ENCODE peak calls at places on chromosome 12, in eight cellular contexts. P is AG10803, I is cardiac muscle cell, J is left ventricle myocardium inferior, O is IMR-90, F is brain microvascular endothelial cell, S is kidney, U is tibial artery. E is an unnamed sample.

GRCh38 chr12:14418526-14418925 is 53.0 kb downstream of the ATF7IP start:
- DNase-seq in I (no peak), U (no peak), J (no peak), F (no peak), P (peak), O (peak), S (no peak), E (peak)

GRCh38 chr12:42166501-42166900 is 21.8 kb upstream of the GXYLT1 start:
- DNase-seq in S (no peak), P (peak), J (no peak), I (no peak), U (no peak), O (peak), F (no peak), E (no peak)

GRCh38 chr12:55972045-55972843 is 1.6 kb upstream of the RAB5B start:
- DNase-seq in P (peak), O (peak), U (no peak), S (no peak), F (peak), J (no peak), I (no peak), E (peak)

GRCh38 chr12:3034067-3034750 is 43.0 kb upstream of the TSPAN9 start:
- DNase-seq in J (peak), I (peak), P (peak), F (peak), O (peak), U (peak), S (peak), E (peak)

GRCh38 chr12:64404470-64405446 is 566 bp downstream of the XPOT start:
- DNase-seq in I (peak), P (peak), J (peak), S (peak), O (peak), F (peak), U (peak), E (peak)

GRCh38 chr12:91133871-91134270 is 22.6 kb upstream of the LUM start:
- DNase-seq in F (peak), S (no peak), O (peak), I (no peak), U (no peak), J (no peak), P (peak), E (peak)

GRCh38 chr12:69238589-69239285 is 632 bp upstream of the CPSF6 start:
- DNase-seq in J (no peak), F (no peak), U (no peak), O (no peak), P (no peak), S (no peak), I (no peak), E (no peak)

GRCh38 chr12:52951126-52951525 is 2.2 kb downstream of the KRT18 start:
- DNase-seq in I (no peak), P (no peak), S (no peak), O (no peak), F (no peak), J (no peak), U (no peak), E (no peak)

GRCh38 chr12:51863921-51864700 is 15.6 kb upstream of the FIGNL2 start:
- DNase-seq in J (no peak), F (no peak), P (no peak), U (no peak), O (no peak), S (peak), I (peak), E (no peak)

GRCh38 chr12:123237646-123238329 is 4.6 kb downstream of the MTRFR start:
- DNase-seq in P (peak), F (peak), I (peak), S (no peak), J (peak), U (peak), O (peak), E (peak)

GRCh38 chr12:31896514-31897039 is 62.6 kb upstream of the RESF1 start:
- DNase-seq in I (no peak), P (no peak), O (peak), J (peak), F (peak), S (no peak), U (no peak), E (peak)

GRCh38 chr12:88914967-88915366 is 334.7 kb upstream of the KITLG start:
- DNase-seq in S (no peak), J (no peak), F (no peak), U (no peak), P (no peak), I (no peak), O (no peak), E (no peak)

GRCh38 chr12:11838403-11838802 is 188.9 kb downstream of the ETV6 start:
- DNase-seq in U (peak), J (no peak), S (no peak), P (no peak), O (no peak), F (no peak), I (no peak), E (no peak)

GRCh38 chr12:123744836-123745235 is 17.3 kb upstream of the DNAH10 start:
- DNase-seq in O (no peak), P (no peak), J (no peak), S (no peak), F (no peak), U (no peak), I (peak), E (no peak)

GRCh38 chr12:32589165-32589891 is 89.8 kb upstream of the DNM1L start:
- DNase-seq in F (no peak), I (no peak), P (no peak), J (no peak), O (no peak), S (no peak), U (no peak), E (no peak)

DNA sequence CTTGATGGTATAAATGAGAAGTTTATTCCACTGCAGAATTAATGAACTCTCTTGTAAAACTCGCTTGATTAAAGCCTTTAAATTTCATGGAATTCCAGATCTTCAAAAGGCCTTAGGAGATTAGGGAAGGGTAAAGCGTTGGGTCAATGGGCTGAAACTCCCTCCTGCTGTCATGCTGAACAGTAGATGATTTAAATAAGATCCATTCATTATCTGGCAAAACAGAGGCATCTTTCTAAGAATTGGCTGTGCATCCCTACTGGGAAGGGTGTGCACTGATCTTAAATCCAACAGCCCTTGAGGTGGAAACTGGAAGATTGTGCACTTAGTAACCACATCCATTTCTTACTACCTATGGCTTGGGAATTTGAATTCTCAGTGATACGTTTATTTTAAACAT is 56.0 kb downstream of the PLCZ1 start:
- DNase-seq in U (no peak), J (no peak), F (no peak), P (no peak), O (no peak), S (no peak), I (no peak), E (no peak)
- TF ChIP-seq CTCF in U (no peak), J (no peak), F (no peak), P (no peak), O (no peak), S (no peak), I (no peak), E (no peak)

GRCh38 chr12:26195641-26196423 is 459 bp downstream of the SSPN start:
- DNase-seq in S (peak), P (peak), F (peak), J (peak), I (peak), U (peak), O (peak), E (peak)

GRCh38 chr12:26193539-26193938 is 1.8 kb upstream of the SSPN start:
- DNase-seq in P (no peak), U (no peak), O (no peak), I (no peak), F (no peak), J (no peak), S (no peak), E (no peak)

GRCh38 chr12:26196424-26196722 is 1.0 kb downstream of the SSPN start:
- DNase-seq in F (no peak), U (no peak), O (peak), S (no peak), J (no peak), P (peak), I (no peak), E (peak)

GRCh38 chr12:26197832-26198231 is 2.5 kb downstream of the SSPN start:
- DNase-seq in I (no peak), U (no peak), J (no peak), O (no peak), P (no peak), S (no peak), F (no peak), E (no peak)

DNA sequence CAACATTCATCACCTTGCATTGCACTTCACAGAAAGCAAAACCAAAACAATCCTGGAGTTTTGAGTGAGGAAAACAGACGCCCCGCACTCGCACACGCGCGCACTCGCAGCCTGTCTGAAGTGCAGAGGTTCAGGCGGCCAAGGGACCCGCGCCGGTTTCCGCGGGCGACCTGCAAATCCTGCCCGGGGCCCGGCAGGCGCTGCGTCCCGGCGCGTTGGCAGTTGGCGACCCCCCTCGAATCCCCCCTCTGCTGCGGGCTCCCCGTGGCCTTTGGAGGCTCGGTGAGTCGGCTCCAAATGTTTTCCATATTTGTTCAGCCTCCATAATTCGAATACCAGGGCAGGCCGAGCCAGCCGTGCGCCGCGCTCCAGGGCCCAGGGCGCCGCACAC is at the start of gene SSPN:
- DNase-seq in P (peak), S (peak), O (peak), F (peak), I (peak), U (peak), J (peak), E (peak)
- H3K4me3 ChIP-seq in P (peak), S (peak), O (peak), F (peak), I (peak), U (peak), J (peak), E (peak)

GRCh38 chr12:97414855-97415254 is 47.7 kb upstream of the RMST start:
- DNase-seq in F (no peak), P (no peak), O (no peak), U (no peak), S (no peak), J (no peak), I (no peak), E (no peak)
- TF ChIP-seq CTCF in F (no peak), P (no peak), O (no peak), U (no peak), S (no peak), J (no peak), I (no peak), E (no peak)

GRCh38 chr12:949337-950099 is at the start of gene RAD52:
- DNase-seq in S (peak), J (peak), I (peak), O (peak), U (peak), F (peak), P (peak), E (peak)

GRCh38 chr12:946656-947055 is 2.8 kb downstream of the RAD52 start:
- DNase-seq in S (no peak), I (no peak), O (peak), P (peak), F (peak), U (no peak), J (no peak), E (peak)

GRCh38 chr12:951166-951565 is 1.7 kb upstream of the RAD52 start:
- DNase-seq in O (no peak), I (no peak), F (no peak), P (no peak), J (no peak), S (no peak), U (no peak), E (no peak)

GRCh38 chr12:946212-946611 is 3.3 kb downstream of the RAD52 start:
- DNase-seq in P (peak), I (no peak), O (peak), S (no peak), U (no peak), F (peak), J (no peak), E (peak)

DNA sequence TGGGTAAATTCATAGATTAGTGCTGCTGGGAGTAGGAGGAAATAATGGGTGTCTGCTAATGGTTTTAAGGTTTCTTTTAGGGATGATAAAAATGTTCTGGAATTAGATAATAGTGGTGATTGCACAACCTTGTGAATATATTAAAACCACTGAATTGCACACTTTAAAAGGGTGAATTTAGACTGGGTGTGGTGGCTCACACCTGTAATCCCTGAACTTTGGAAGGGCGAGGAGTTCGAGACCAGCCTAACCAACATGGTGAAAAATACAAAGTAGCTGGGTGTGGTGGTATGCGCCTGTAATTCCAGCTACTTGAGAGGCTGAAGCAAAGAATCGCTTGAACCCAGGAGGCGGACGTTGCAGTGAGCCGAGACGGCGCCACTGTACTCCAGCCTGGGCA is 1.3 kb downstream of the RAD52 start:
- DNase-seq in I (no peak), O (no peak), J (no peak), F (no peak), P (no peak), U (no peak), S (no peak), E (no peak)
- H3K4me3 ChIP-seq in I (peak), O (no peak), J (peak), F (peak), P (peak), U (peak), S (peak), E (peak)

GRCh38 chr12:62436164-62436503 is 30.5 kb upstream of the MON2 start:
- DNase-seq in U (no peak), I (no peak), O (no peak), S (no peak), F (no peak), J (no peak), P (no peak), E (no peak)

GRCh38 chr12:62438098-62438692 is 28.4 kb upstream of the MON2 start:
- DNase-seq in I (peak), F (peak), O (peak), J (no peak), P (peak), U (peak), S (no peak), E (peak)

GRCh38 chr12:62434504-62435336 is 31.9 kb upstream of the MON2 start:
- DNase-seq in O (no peak), U (peak), J (no peak), P (no peak), S (no peak), I (no peak), F (no peak), E (no peak)

DNA sequence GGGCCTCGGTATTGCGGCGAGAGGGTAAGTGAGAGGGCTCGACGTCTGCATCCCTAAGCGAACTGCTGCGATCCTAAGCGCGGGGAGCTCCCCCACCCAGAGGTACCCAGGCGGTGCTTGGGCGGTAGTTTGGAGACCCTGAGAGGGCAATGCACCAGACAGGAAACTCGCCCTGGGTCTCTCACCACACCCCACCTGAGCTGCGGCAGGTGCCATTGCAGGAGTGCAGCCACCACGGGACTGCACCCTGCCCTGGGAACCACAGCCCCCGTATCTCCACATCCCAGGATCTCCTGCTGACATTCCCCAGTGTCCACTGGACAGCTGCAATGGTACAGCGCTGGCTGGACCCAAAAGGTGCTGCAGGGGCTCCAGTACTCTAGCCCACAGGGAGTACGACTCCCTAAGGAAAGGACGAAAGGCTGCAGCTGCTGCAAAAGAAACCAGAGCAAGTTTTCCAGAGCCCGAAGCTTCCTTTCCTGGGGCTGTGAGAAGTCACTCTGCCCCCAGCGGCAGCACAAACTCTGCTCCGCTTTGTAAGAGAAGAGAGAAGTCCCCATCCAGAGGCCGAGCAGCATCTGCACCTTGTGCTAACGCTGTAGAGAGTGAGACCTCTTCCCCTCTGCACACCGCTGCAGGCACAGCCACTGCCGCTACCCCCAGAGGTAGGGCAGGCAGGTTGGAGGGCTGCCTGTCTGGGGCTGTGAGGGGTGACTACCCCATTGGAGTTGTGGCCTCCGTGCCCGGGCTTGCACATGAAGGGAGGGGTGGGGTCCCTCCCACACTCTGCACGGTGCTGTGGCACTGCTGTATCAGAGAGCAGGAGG is 31.1 kb upstream of the MON2 start:
- DNase-seq in O (peak), I (peak), J (peak), U (peak), S (peak), P (peak), F (peak), E (peak)
- TF ChIP-seq CTCF in O (peak), I (peak), J (peak), U (peak), S (peak), P (peak), F (peak), E (peak)

GRCh38 chr12:132488127-132489077 is 1.5 kb upstream of the FBRSL1 start:
- DNase-seq in J (peak), F (no peak), P (no peak), I (no peak), S (peak), U (peak), O (no peak), E (no peak)
- H3K4me3 ChIP-seq in J (peak), F (no peak), P (no peak), I (no peak), S (no peak), U (peak), O (no peak), E (no peak)

E was measured in choroid plexus epithelial cell.